ENCODE peak calls at places on chromosomes 16 and 17, in nine cellular contexts. B is stimulated activated CD4-positive, alpha-beta T cell treated with anti-CD3 and anti-CD28 coated beads, Interleukin-2, amount 100 ng/mL, for 24 hours; R is cardiac septum; Y is neural progenitor cell; E is sciatic nerve; X is suprapubic skin; N is GM12892; M is NCI-H226; J is dorsolateral prefrontal cortex. A is an unnamed sample.

GRCh38 chr16:50247123-50247905 is 19.0 kb upstream of the ADCY7 start:
- DNase-seq in B (no peak), R (no peak), Y (no peak), E (no peak), X (peak; percentile 50), N (no peak), M (no peak), J (no peak), A (peak; percentile 38)

GRCh38 chr16:53435066-53435688 is 906 bp downstream of the RBL2 start:
- DNase-seq in B (peak; percentile 63), R (peak; percentile 87), Y (peak; percentile 73), E (peak; percentile 75), X (peak; percentile 83), N (peak; percentile 37), M (peak; percentile 78), J (peak; percentile 89), A (peak; percentile 93)

GRCh38 chr17:65886240-65886639 is 305.7 kb downstream of the CEP112 start:
- DNase-seq in B (no peak), R (no peak), Y (no peak), E (no peak), X (no peak), N (no peak), M (peak; percentile 9), J (no peak), A (no peak)

GRCh38 chr16:31478956-31479355 is 4.0 kb upstream of the SLC5A2 start:
- DNase-seq in B (no peak), R (no peak), Y (no peak), E (no peak), X (no peak), N (no peak), M (no peak), J (no peak), A (no peak)

GRCh38 chr16:57265850-57266530 is 18.5 kb downstream of the PLLP start:
- DNase-seq in B (no peak), R (peak; percentile 15), Y (peak; percentile 34), E (peak; percentile 73), X (no peak), N (no peak), M (peak; percentile 87), J (peak; percentile 80), A (no peak)

GRCh38 chr17:40903129-40903847 is 18.2 kb upstream of the KRT20 start:
- DNase-seq in B (no peak), R (no peak), Y (no peak), E (no peak), X (no peak), N (no peak), M (peak; percentile 70), J (no peak), A (no peak)

GRCh38 chr17:57182621-57183020 is 73.7 kb upstream of the MSI2 start:
- DNase-seq in B (no peak), R (no peak), Y (no peak), E (no peak), X (no peak), N (no peak), M (no peak), J (no peak), A (no peak)

GRCh38 chr17:55959756-55960155 is 193.5 kb upstream of the ANKFN1 start:
- DNase-seq in B (no peak), R (no peak), Y (no peak), E (no peak), X (no peak), N (no peak), M (no peak), J (no peak), A (no peak)

GRCh38 chr16:35431829-35432663 is 1972.6 kb downstream of the TP53TG3F start:
- DNase-seq in B (no peak), R (no peak), Y (no peak), E (no peak), X (no peak), N (no peak), M (no peak), J (no peak), A (peak; percentile 62)

GRCh38 chr16:16033208-16033717 is 83.8 kb downstream of the ABCC1 start:
- DNase-seq in B (no peak), R (no peak), Y (no peak), E (no peak), X (no peak), N (no peak), M (no peak), J (no peak), A (no peak)

A was measured in Karpas-422.